ENCODE peak calls at places on chromosomes 3 and 15, in ten cellular contexts. Z is NCI-H1417; S is kidney glomerular epithelial cell; Y is midbrain; A is activated gamma-delta T cell treated with Interleukin-2 at 50 U/mL for 16 hours; N is LoVo; V is cardiac septum; F is GF-D8; P is T-helper 1 cell; C is stimulated activated naive B cell treated with anti-CD40 and anti-IgM and Interleukin-4, amounts not matched to agents 10 μg/mL and 1 μg/mL and 100 μg/mL, for 72 hours. I is an unnamed sample.

GRCh38 chr15:77856718-77857346 is 220.7 kb downstream of the TBC1D2B start:
- DNase-seq in Z (no peak), S (no peak), Y (no peak), A (no peak), N (no peak), V (peak), F (no peak), P (no peak), C (no peak), I (no peak)

GRCh38 chr15:69628256-69629093 is 175.9 kb downstream of the RPLP1 start:
- DNase-seq in Z (no peak), S (no peak), Y (no peak), A (no peak), N (no peak), V (no peak), F (no peak), P (no peak), C (no peak), I (no peak)

GRCh38 chr15:63264685-63265302 is 12.6 kb upstream of the APH1B start:
- DNase-seq in Z (no peak), S (peak), Y (no peak), A (no peak), N (no peak), V (no peak), F (no peak), P (no peak), C (no peak), I (no peak)

GRCh38 chr15:66848116-66848515 is 146.1 kb downstream of the SMAD6 start:
- DNase-seq in Z (no peak), S (no peak), Y (no peak), A (no peak), N (no peak), V (peak), F (no peak), P (no peak), C (no peak), I (no peak)

GRCh38 chr3:47130557-47130956 is 33.4 kb downstream of the SETD2 start:
- DNase-seq in Z (no peak), S (no peak), Y (no peak), A (no peak), N (no peak), V (no peak), F (no peak), P (no peak), C (no peak), I (no peak)

GRCh38 chr3:104831076-104831475 is 535.6 kb upstream of the ALCAM start:
- DNase-seq in Z (no peak), S (no peak), Y (no peak), A (no peak), N (no peak), V (no peak), F (no peak), P (no peak), C (no peak), I (no peak)

GRCh38 chr15:36432162-36432561 is 147.3 kb upstream of the CDIN1 start:
- DNase-seq in Z (no peak), S (peak), Y (no peak), A (no peak), N (no peak), V (no peak), F (no peak), P (no peak), C (no peak), I (no peak)

GRCh38 chr3:64444619-64445317 is 219.5 kb upstream of the PRICKLE2 start:
- DNase-seq in Z (peak), S (no peak), Y (no peak), A (no peak), N (no peak), V (no peak), F (no peak), P (peak), C (no peak), I (no peak)

GRCh38 chr3:113211370-113212154 is at the start of gene BOC:
- DNase-seq in Z (peak), S (peak), Y (peak), A (no peak), N (peak), V (no peak), F (no peak), P (no peak), C (no peak), I (no peak)

GRCh38 chr3:154040283-154040682 is 80.9 kb upstream of the ARHGEF26 start:
- DNase-seq in Z (peak), S (no peak), Y (no peak), A (no peak), N (peak), V (no peak), F (no peak), P (no peak), C (no peak), I (no peak)

GRCh38 chr3:148970311-148970710 is 21.0 kb upstream of the GYG1 start:
- DNase-seq in Z (no peak), S (no peak), Y (no peak), A (no peak), N (no peak), V (no peak), F (no peak), P (no peak), C (no peak), I (no peak)

GRCh38 chr15:90234519-90234988 is 545 bp downstream of the GDPGP1 start:
- DNase-seq in Z (no peak), S (no peak), Y (no peak), A (no peak), N (no peak), V (no peak), F (no peak), P (no peak), C (no peak), I (no peak)

I was measured in activated T-helper 9 cell treated with anti-CD3 and anti-CD28 coated beads, Interleukin-2, amount 50 U/mL, for 16 hours.